ENCODE peak calls at places on chromosomes 1 and 21, in four cellular contexts. Z is HCT116, J is neural progenitor cell, U is GM23338. O is an unnamed sample. For H3K4me1, the result is how much of the 10 kb centered on the place peaks cover.

GRCh38 chr1:116712510-116712909 is 41.7 kb upstream of the CD2 start:
- DNase-seq in J (no peak), U (peak), Z (no peak), O (no peak)

GRCh38 chr1:184379111-184379752 is 7.6 kb upstream of the C1orf21 start:
- DNase-seq in Z (no peak), J (no peak), U (peak), O (no peak)

GRCh38 chr1:156999596-157000320 is 45.8 kb downstream of the ARHGEF11 start:
- DNase-seq in U (no peak), J (no peak), Z (no peak), O (no peak)

GRCh38 chr1:54866801-54867716 is 19.9 kb downstream of the DHCR24 start:
- DNase-seq in J (no peak), Z (no peak), U (no peak), O (no peak)

GRCh38 chr1:170494369-170494768 is 37.6 kb upstream of the GORAB start:
- DNase-seq in J (no peak), U (peak), Z (no peak), O (no peak)

GRCh38 chr1:54371038-54371935 is 34.9 kb downstream of the SSBP3 start:
- DNase-seq in U (no peak), Z (no peak), J (no peak), O (no peak)

GRCh38 chr1:205301220-205301821 is 20.2 kb downstream of the NUAK2 start:
- DNase-seq in J (peak), U (peak), Z (no peak), O (peak)

GRCh38 chr1:8822383-8823294 is 5.2 kb upstream of the RERE start:
- DNase-seq in J (no peak), U (no peak), Z (peak), O (no peak)

GRCh38 chr1:70509996-70510876 is 99.2 kb downstream of the CTH start:
- DNase-seq in J (peak), U (peak), Z (peak), O (peak)

GRCh38 chr1:219941179-219942118 is 13.1 kb upstream of the SLC30A10 start:
- DNase-seq in J (no peak), Z (no peak), U (no peak), O (no peak)

GRCh38 chr1:219940707-219941106 is 12.3 kb upstream of the SLC30A10 start:
- DNase-seq in Z (no peak), J (no peak), U (no peak), O (no peak)

GRCh38 chr1:219938706-219939105 is 10.3 kb upstream of the SLC30A10 start:
- DNase-seq in U (no peak), Z (no peak), J (no peak), O (no peak)
- TF ChIP-seq EZH2phosphoT487 in U (no peak), Z (no peak), J (no peak), O (no peak)

GRCh38 chr1:204296431-204296988 is 63.2 kb downstream of the PLEKHA6 start:
- DNase-seq in Z (no peak), U (peak), J (peak), O (no peak)

GRCh38 chr1:204304067-204304466 is 55.7 kb downstream of the PLEKHA6 start:
- DNase-seq in Z (no peak), J (peak), U (peak), O (no peak)

GRCh38 chr1:204301171-204301957 is 58.4 kb downstream of the PLEKHA6 start:
- DNase-seq in J (no peak), Z (no peak), U (no peak), O (no peak)

GRCh38 chr1:204302769-204303168 is 57.0 kb downstream of the PLEKHA6 start:
- DNase-seq in U (peak), Z (no peak), J (no peak), O (no peak)

GRCh38 chr1:204299828-204300365 is 59.8 kb downstream of the PLEKHA6 start:
- DNase-seq in J (no peak), U (no peak), Z (no peak), O (no peak)
- H3K4me1 ChIP-seq in J (under half), U (under half), Z (under half), O (under half)

DNA sequence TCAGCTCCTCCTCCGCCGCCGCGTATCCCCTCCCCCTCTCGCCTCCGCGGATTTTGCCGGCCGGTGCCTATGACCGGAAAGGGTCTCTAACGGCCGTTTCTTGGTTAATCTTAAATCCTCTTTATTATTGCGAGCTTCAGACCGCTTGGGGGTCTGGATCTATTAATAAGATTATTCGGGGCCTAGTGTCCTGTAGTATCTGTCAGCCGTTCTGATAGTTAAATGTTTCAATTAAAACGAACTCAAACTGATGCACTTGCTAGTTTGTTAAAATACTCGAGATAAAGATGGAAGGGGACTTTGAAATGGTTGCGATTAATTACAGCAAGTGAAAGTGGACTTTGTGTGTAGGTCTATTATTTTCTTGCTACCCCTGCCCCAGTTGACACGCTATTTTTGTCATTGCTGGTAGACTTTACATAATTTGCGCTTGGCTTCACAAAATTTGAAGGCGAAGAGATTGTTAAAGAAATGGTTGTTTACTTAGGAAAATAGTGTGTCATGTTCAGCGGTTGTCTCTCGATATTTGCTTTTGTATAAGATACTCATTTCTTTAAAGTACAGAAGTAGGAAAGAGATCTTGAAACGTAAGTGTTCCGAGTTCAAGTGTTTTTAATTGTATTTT is 779 bp downstream of the SON start:
- DNase-seq in U (no peak), J (peak), Z (no peak), O (no peak)
- H3K4me3 ChIP-seq in U (peak), J (peak), Z (peak), O (peak)

DNA sequence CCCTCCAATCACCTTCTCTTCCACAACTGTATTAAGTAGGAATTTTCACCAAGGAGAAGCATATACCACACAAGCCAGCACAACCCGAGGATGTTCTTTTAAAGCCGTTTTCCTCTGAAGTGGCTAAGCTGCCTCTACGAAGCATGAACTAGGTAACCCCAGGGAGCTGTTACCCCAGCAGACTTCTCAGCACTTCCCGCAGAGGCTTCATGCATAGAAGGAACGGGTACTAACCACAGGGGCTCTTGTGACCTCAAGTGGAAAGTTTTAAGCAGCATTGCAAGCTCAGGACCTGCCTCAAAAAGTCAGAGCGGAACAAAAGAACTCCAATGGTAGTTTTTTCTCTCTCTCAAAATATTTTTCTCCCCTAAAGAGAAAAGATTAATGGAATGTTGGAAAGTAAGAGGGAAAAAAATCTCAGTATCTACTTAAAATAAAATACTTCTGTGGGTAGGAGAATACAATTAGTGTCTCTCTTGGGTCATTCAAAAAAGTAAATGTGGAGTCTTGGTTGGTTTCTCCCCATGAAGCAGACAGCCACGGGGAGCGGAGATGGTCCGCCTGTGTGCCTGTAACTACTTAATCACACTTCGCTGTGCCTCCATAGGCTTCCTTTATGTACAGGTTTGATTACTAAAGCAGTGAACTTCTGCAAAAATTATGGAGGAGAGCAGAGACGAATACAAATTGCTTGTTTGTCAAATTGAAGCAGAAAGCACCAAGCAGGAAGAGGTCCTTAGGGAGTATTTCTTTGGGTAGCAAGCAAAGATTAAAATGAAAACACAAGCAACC is 40.9 kb downstream of the STX6 start:
- DNase-seq in U (peak), Z (no peak), J (peak), O (no peak)
- TF ChIP-seq EZH2phosphoT487 in U (no peak), Z (no peak), J (no peak), O (no peak)

O was measured in MM.1S.